ENCODE peak calls at places on chromosome 17, in five cellular contexts. D is HCT116, E is K562, A is H1, H is GM12878. F is an unnamed sample.

GRCh38 chr17:3621146-3621720 is 12.0 kb upstream of the TRPV1 start:
- DNase-seq in D (no peak), E (no peak), A (no peak), H (no peak), F (no peak)

GRCh38 chr17:30969989-30970680 is 704 bp upstream of the RNF135 start:
- DNase-seq in D (no peak), E (no peak), A (no peak), H (no peak), F (peak; percentile 22)

GRCh38 chr17:37791434-37791833 is 46.6 kb upstream of the HNF1B start:
- DNase-seq in D (no peak), E (peak; percentile 72), A (no peak), H (no peak), F (peak; percentile 30)

GRCh38 chr17:48577946-48578615 is at the start of gene HOXB4:
- DNase-seq in D (no peak), E (peak; percentile 87), A (no peak), H (peak; percentile 43), F (peak; percentile 73)

GRCh38 chr17:72212041-72212440 is 91.2 kb downstream of the SOX9 start:
- DNase-seq in D (no peak), E (no peak), A (no peak), H (no peak), F (no peak)

GRCh38 chr17:75228847-75229246 is 23.4 kb downstream of the NUP85 start:
- DNase-seq in D (no peak), E (no peak), A (no peak), H (no peak), F (no peak)

GRCh38 chr17:38476549-38476948 is 48.3 kb downstream of the ARHGAP23 start:
- DNase-seq in D (no peak), E (no peak), A (no peak), H (no peak), F (no peak)

GRCh38 chr17:64599187-64599676 is 62.9 kb downstream of the SMURF2 start:
- DNase-seq in D (no peak), E (peak; percentile 36), A (no peak), H (no peak), F (peak; percentile 26)

GRCh38 chr17:53088501-53088900 is 734.2 kb upstream of the KIF2B start:
- DNase-seq in D (no peak), E (no peak), A (no peak), H (no peak), F (no peak)

GRCh38 chr17:17774009-17774881 is 62.5 kb downstream of the SREBF1 start:
- DNase-seq in D (no peak), E (no peak), A (no peak), H (no peak), F (no peak)

GRCh38 chr17:41421116-41421515 is 3.3 kb downstream of the KRT37 start:
- DNase-seq in D (no peak), E (no peak), A (no peak), H (no peak), F (no peak)

GRCh38 chr17:74059471-74059870 is 144.0 kb upstream of the RPL38 start:
- DNase-seq in D (no peak), E (no peak), A (no peak), H (no peak), F (no peak)

GRCh38 chr17:58232707-58233156 is 5.7 kb upstream of the LPO start:
- DNase-seq in D (no peak), E (peak; percentile 57), A (no peak), H (peak; percentile 87), F (peak; percentile 16)

GRCh38 chr17:11668633-11669032 is 70.4 kb downstream of the DNAH9 start:
- DNase-seq in D (no peak), E (no peak), A (peak; percentile 38), H (no peak), F (peak; percentile 16)

GRCh38 chr17:10003705-10004104 is 98.6 kb upstream of the RCVRN start:
- DNase-seq in D (no peak), E (no peak), A (no peak), H (no peak), F (no peak)

GRCh38 chr17:67293251-67294203 is 48.5 kb upstream of the HELZ start:
- DNase-seq in D (peak; percentile 69), E (peak; percentile 70), A (peak; percentile 57), H (peak; percentile 4), F (peak; percentile 76)

GRCh38 chr17:61202564-61202963 is 197.1 kb upstream of the TBX2 start:
- DNase-seq in D (no peak), E (no peak), A (no peak), H (no peak), F (no peak)

GRCh38 chr17:13797863-13798262 is 196.1 kb upstream of the HS3ST3A1 start:
- DNase-seq in D (no peak), E (no peak), A (no peak), H (no peak), F (no peak)

GRCh38 chr17:41710472-41711090 is 1.6 kb upstream of the GAST start:
- DNase-seq in D (no peak), E (no peak), A (no peak), H (no peak), F (no peak)

GRCh38 chr17:64535357-64535756 is 28.6 kb downstream of the CEP95 start:
- DNase-seq in D (no peak), E (no peak), A (no peak), H (no peak), F (no peak)

GRCh38 chr17:66829386-66829864 is 5.5 kb upstream of the CACNG5 start:
- DNase-seq in D (no peak), E (peak; percentile 45), A (peak; percentile 41), H (no peak), F (peak; percentile 74)

GRCh38 chr17:77136420-77136767 is 4.4 kb upstream of the SEC14L1 start:
- DNase-seq in D (no peak), E (no peak), A (no peak), H (no peak), F (no peak)

GRCh38 chr17:5585814-5586558 is 1.7 kb upstream of the NLRP1 start:
- DNase-seq in D (no peak), E (peak; percentile 5), A (no peak), H (peak; percentile 51), F (no peak)

GRCh38 chr17:43359469-43360105 is 39.2 kb upstream of the ARL4D start:
- DNase-seq in D (no peak), E (no peak), A (no peak), H (no peak), F (no peak)

GRCh38 chr17:59107306-59107670 is 608 bp upstream of the TRIM37 start:
- DNase-seq in D (no peak), E (no peak), A (no peak), H (no peak), F (no peak)

GRCh38 chr17:79789943-79790804 is 6.7 kb downstream of the CBX8 start:
- DNase-seq in D (no peak), E (peak; percentile 80), A (no peak), H (no peak), F (peak; percentile 72)

GRCh38 chr17:29376667-29377268 is 13.4 kb upstream of the TAOK1 start:
- DNase-seq in D (no peak), E (no peak), A (no peak), H (no peak), F (no peak)

GRCh38 chr17:79720705-79721295 is 9.9 kb upstream of the ENPP7 start:
- DNase-seq in D (no peak), E (no peak), A (no peak), H (no peak), F (no peak)

GRCh38 chr17:66432996-66433556 is 130.7 kb downstream of the PRKCA start:
- DNase-seq in D (no peak), E (no peak), A (no peak), H (no peak), F (no peak)

GRCh38 chr17:44314869-44315661 is 6.7 kb downstream of the RUNDC3A start:
- DNase-seq in D (no peak), E (peak; percentile 62), A (no peak), H (no peak), F (peak; percentile 76)

GRCh38 chr17:933168-934083 is 46.1 kb downstream of the NXN start:
- DNase-seq in D (peak; percentile 98), E (peak; percentile 20), A (no peak), H (no peak), F (no peak)

GRCh38 chr17:79927688-79928501 is 88.7 kb upstream of the CBX4 start:
- DNase-seq in D (no peak), E (no peak), A (no peak), H (no peak), F (no peak)

DNA sequence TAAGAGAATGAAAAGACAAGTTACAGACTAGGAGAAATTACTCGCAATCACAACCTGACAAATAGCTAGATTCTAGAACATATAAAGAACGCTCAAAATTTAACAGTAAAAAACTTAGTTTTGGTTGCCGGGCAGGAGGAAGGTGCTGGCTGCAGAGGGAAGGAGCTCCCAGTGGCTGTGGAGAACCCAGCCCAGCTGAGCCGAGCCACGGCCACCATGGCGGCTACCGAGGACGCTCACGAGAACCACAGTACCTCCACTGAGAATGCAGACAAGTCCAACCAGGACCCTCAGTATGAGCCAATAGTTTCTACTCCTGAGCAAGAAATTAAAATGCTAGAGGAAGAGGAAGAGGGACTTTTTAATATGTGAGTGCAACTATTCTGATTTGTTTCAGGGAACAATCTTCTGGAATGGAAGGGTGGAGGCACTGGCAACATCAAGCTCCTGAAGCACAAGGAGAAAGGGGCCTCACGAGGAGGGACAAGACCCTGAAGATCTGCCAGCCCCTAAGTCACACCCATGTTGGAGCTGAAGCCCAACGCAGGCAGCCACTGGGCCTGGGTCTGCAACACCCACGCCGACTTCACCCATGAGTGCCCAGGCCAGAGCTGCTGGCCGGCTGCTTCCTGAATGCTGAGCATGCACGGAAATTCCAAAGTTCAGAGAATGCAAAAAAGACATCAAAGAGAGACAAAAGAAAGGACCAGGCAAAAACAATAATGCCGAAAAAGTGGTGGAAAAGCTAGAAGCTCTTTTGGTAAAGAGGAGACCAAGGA is 55.0 kb downstream of the DNAH17 start:
- DNase-seq in D (no peak), E (no peak), A (no peak), H (no peak), F (no peak)
- TF ChIP-seq ATF3 in D (no peak), E (no peak), A (no peak), H (no peak), F (no peak)

GRCh38 chr17:18855831-18856624 is 1.9 kb upstream of the PRPSAP2 start:
- DNase-seq in D (peak; percentile 86), E (peak; percentile 89), A (peak; percentile 81), H (peak; percentile 80), F (peak; percentile 90)
- TF ChIP-seq ATF3 in D (no peak), E (no peak), A (peak; percentile 92), H (peak; percentile 88), F (no peak)

GRCh38 chr17:35849469-35850348 is 19.0 kb downstream of the HEATR9 start:
- DNase-seq in D (peak; percentile 33), E (peak; percentile 56), A (peak; percentile 31), H (peak; percentile 20), F (peak; percentile 50)
- TF ChIP-seq ATF3 in D (no peak), E (no peak), A (no peak), H (no peak), F (no peak)

GRCh38 chr17:50920041-50920410 is 53.9 kb upstream of the TOB1 start:
- DNase-seq in D (no peak), E (no peak), A (no peak), H (no peak), F (no peak)

GRCh38 chr17:50920891-50921595 is 54.9 kb upstream of the TOB1 start:
- DNase-seq in D (no peak), E (no peak), A (no peak), H (no peak), F (no peak)

GRCh38 chr17:50923611-50924010 is 57.5 kb upstream of the TOB1 start:
- DNase-seq in D (no peak), E (no peak), A (no peak), H (no peak), F (no peak)

GRCh38 chr17:50922739-50923405 is 56.7 kb upstream of the TOB1 start:
- DNase-seq in D (no peak), E (no peak), A (no peak), H (no peak), F (no peak)

GRCh38 chr17:50922107-50922506 is 56.0 kb upstream of the TOB1 start:
- DNase-seq in D (no peak), E (no peak), A (no peak), H (no peak), F (no peak)
- TF ChIP-seq ATF3 in D (no peak), E (no peak), A (no peak), H (no peak), F (no peak)

F was measured in WTC11.